ENCODE peak calls at places on chromosomes 16 and 17, in five cellular contexts. A, G, E, N and C are unnamed samples.

GRCh38 chr16:54632322-54632721 is 298.3 kb upstream of the IRX5 start:
- DNase-seq in E (no peak), G (no peak), N (no peak), A (no peak), C (no peak)

GRCh38 chr17:38536661-38537060 is 69.1 kb downstream of the SRCIN1 start:
- DNase-seq in N (no peak), G (no peak), E (peak), A (no peak), C (no peak)

GRCh38 chr16:81472391-81472790 is 27.8 kb downstream of the CMIP start:
- DNase-seq in G (no peak), N (no peak), E (no peak), A (no peak), C (no peak)

GRCh38 chr17:8994319-8994718 is 27.0 kb upstream of the NTN1 start:
- DNase-seq in N (peak), G (peak), E (peak), A (peak), C (no peak)

GRCh38 chr17:40886090-40886489 is 1.0 kb upstream of the KRT20 start:
- DNase-seq in A (no peak), G (no peak), E (no peak), N (no peak), C (no peak)

GRCh38 chr17:7343250-7343649 is 6.9 kb downstream of the ACAP1 start:
- DNase-seq in A (no peak), E (no peak), N (no peak), G (no peak), C (no peak)

GRCh38 chr16:74560912-74561311 is 46.0 kb downstream of the GLG1 start:
- DNase-seq in A (no peak), G (no peak), N (no peak), E (no peak), C (no peak)

GRCh38 chr17:29138991-29139682 is 41.1 kb downstream of the MYO18A start:
- DNase-seq in N (no peak), G (no peak), E (no peak), A (no peak), C (no peak)

GRCh38 chr16:89312194-89312593 is 94.7 kb downstream of the ZNF778 start:
- DNase-seq in E (no peak), A (no peak), G (no peak), N (no peak), C (no peak)

GRCh38 chr17:57955183-57955952 is at the start of gene CUEDC1:
- DNase-seq in N (peak), A (no peak), E (peak), G (no peak), C (peak)

GRCh38 chr17:37650419-37651003 is 7.3 kb upstream of the DDX52 start:
- DNase-seq in E (no peak), A (peak), N (no peak), G (no peak), C (peak)

GRCh38 chr16:1193143-1193824 is 31.8 kb downstream of the TPSG1 start:
- DNase-seq in A (no peak), N (no peak), G (no peak), E (no peak), C (no peak)

GRCh38 chr17:75525806-75526554 is 483 bp downstream of the LLGL2 start:
- DNase-seq in G (no peak), A (no peak), N (no peak), E (no peak), C (no peak)

GRCh38 chr16:80317132-80318098 is 223.4 kb upstream of the DYNLRB2 start:
- DNase-seq in A (peak), E (no peak), N (no peak), G (no peak), C (no peak)

GRCh38 chr17:21375757-21376584 is at the start of gene KCNJ12:
- DNase-seq in G (no peak), E (no peak), N (no peak), A (peak), C (no peak)

GRCh38 chr16:84637709-84638108 is 10.6 kb upstream of the KLHL36 start:
- DNase-seq in N (no peak), G (no peak), A (no peak), E (no peak), C (no peak)

GRCh38 chr16:4882261-4882632 is 35.0 kb downstream of the UBN1 start:
- DNase-seq in G (no peak), E (peak), A (no peak), N (no peak), C (no peak)

GRCh38 chr16:77273-77806 is 685 bp upstream of the MPG start:
- DNase-seq in E (peak), G (no peak), N (no peak), A (peak), C (no peak)

GRCh38 chr16:19153876-19154275 is 14.2 kb upstream of the SYT17 start:
- DNase-seq in E (no peak), G (no peak), N (no peak), A (no peak), C (no peak)

GRCh38 chr17:46764709-46765401 is 53.6 kb downstream of the WNT3 start:
- DNase-seq in A (peak), G (no peak), N (no peak), E (no peak), C (no peak)

GRCh38 chr17:31544186-31544585 is 152.7 kb downstream of the RAB11FIP4 start:
- DNase-seq in N (no peak), E (no peak), A (no peak), G (no peak), C (no peak)